ENCODE peak calls at places on chromosomes 2 and 18, in ten cellular contexts. A is H7; D is RWPE1; N is C1 segment of cervical spinal cord; G is stimulated activated CD4-positive, alpha-beta T cell treated with anti-CD3 and anti-CD28 coated beads, Interleukin-15, amount 100 ng/mL, for 1 hour; U is nephron progenitor cell; F is iris pigment epithelial cell; H is effector memory CD8-positive, alpha-beta T cell; B is NCI-H748 treated with DMSO at 0.1 percent for 48 hours; E is activated CD4-positive, alpha-beta T cell treated with anti-CD3 and anti-CD28 coated beads for 48 hours. M is an unnamed sample.

GRCh38 chr2:180707867-180708205 is 272.6 kb upstream of the UBE2E3 start:
- DNase-seq in B (peak), E (no peak), U (no peak), H (no peak), G (no peak), A (no peak), N (no peak), D (peak), F (peak), M (no peak)

GRCh38 chr2:105391058-105391627 is 7.7 kb downstream of the FHL2 start:
- DNase-seq in B (no peak), E (no peak), G (no peak), H (no peak), A (no peak), F (peak), D (peak), U (no peak), N (no peak), M (peak)

GRCh38 chr2:126802774-126803421 is 95.8 kb upstream of the TEX51 start:
- DNase-seq in D (no peak), H (no peak), F (no peak), B (no peak), N (no peak), G (no peak), A (no peak), E (no peak), U (no peak), M (no peak)

GRCh38 chr2:74531666-74532065 is 1.9 kb downstream of the HTRA2 start:
- DNase-seq in D (no peak), G (no peak), F (no peak), U (no peak), A (no peak), N (no peak), B (no peak), E (no peak), H (no peak), M (no peak)

GRCh38 chr2:223674998-223675609 is 72.9 kb upstream of the SCG2 start:
- DNase-seq in D (peak), H (no peak), N (no peak), F (peak), B (no peak), U (no peak), G (no peak), A (no peak), E (no peak), M (no peak)

GRCh38 chr2:124838426-124838825 is 813.3 kb downstream of the CNTNAP5 start:
- DNase-seq in U (no peak), B (no peak), A (no peak), G (no peak), N (no peak), F (no peak), H (no peak), D (no peak), E (no peak), M (no peak)

GRCh38 chr2:112583497-112584133 is 794 bp upstream of the CHCHD5 start:
- DNase-seq in N (no peak), H (no peak), B (no peak), A (no peak), E (no peak), D (no peak), U (no peak), F (no peak), G (no peak), M (no peak)

GRCh38 chr2:73890301-73891092 is 2.3 kb upstream of the ACTG2 start:
- DNase-seq in F (no peak), H (no peak), D (no peak), G (no peak), N (no peak), A (no peak), B (no peak), U (no peak), E (no peak), M (no peak)

GRCh38 chr2:231884438-231885140 is 41.6 kb downstream of the NPPC start:
- DNase-seq in D (no peak), B (peak), U (no peak), E (no peak), H (no peak), F (no peak), G (no peak), A (no peak), N (no peak), M (no peak)

GRCh38 chr2:183665403-183665802 is 541.2 kb downstream of the NUP35 start:
- DNase-seq in G (no peak), D (no peak), N (no peak), U (no peak), H (no peak), A (no peak), F (no peak), E (no peak), B (peak), M (no peak)

GRCh38 chr2:30141136-30141535 is 5.7 kb upstream of the YPEL5 start:
- DNase-seq in A (no peak), D (no peak), H (no peak), N (no peak), U (no peak), B (no peak), F (no peak), E (no peak), G (no peak), M (no peak)

GRCh38 chr2:67919490-67919889 is 143.3 kb downstream of the C1D start:
- DNase-seq in A (no peak), H (no peak), U (no peak), E (no peak), G (no peak), B (no peak), F (no peak), N (no peak), D (no peak), M (no peak)

GRCh38 chr2:10173258-10174005 is 50.9 kb downstream of the RRM2 start:
- DNase-seq in E (no peak), G (no peak), A (peak), D (no peak), N (no peak), B (no peak), U (no peak), F (no peak), H (no peak), M (no peak)

GRCh38 chr2:104736026-104736425 is 117.9 kb upstream of the POU3F3 start:
- DNase-seq in D (no peak), E (no peak), F (no peak), U (no peak), B (no peak), N (no peak), A (no peak), H (no peak), G (no peak), M (no peak)

GRCh38 chr2:49619804-49620203 is 465.5 kb upstream of the FSHR start:
- DNase-seq in D (no peak), H (no peak), U (peak), G (no peak), F (no peak), A (peak), N (no peak), B (no peak), E (no peak), M (no peak)

GRCh38 chr2:173090291-173090877 is 14.7 kb downstream of the MAP3K20 start:
- DNase-seq in H (no peak), U (no peak), G (no peak), D (no peak), F (peak), E (no peak), N (no peak), A (no peak), B (no peak), M (peak)

GRCh38 chr2:190930411-190930810 is 49.8 kb downstream of the GLS start:
- DNase-seq in U (no peak), N (no peak), G (no peak), F (no peak), E (no peak), H (no peak), B (no peak), A (no peak), D (no peak), M (no peak)

GRCh38 chr2:221965806-221966205 is 333.0 kb downstream of the PAX3 start:
- DNase-seq in U (no peak), H (no peak), F (no peak), A (no peak), D (no peak), G (no peak), B (no peak), N (no peak), E (no peak), M (no peak)

GRCh38 chr2:227826019-227826521 is 12.4 kb downstream of the CCL20 start:
- DNase-seq in F (no peak), G (no peak), B (no peak), U (no peak), A (no peak), E (no peak), N (no peak), D (no peak), H (no peak), M (no peak)

GRCh38 chr18:4750392-4751346 is 295.6 kb upstream of the DLGAP1 start:
- DNase-seq in U (no peak), A (no peak), B (no peak), H (no peak), N (peak), D (no peak), E (no peak), F (no peak), G (no peak), M (no peak)

GRCh38 chr2:161570424-161571050 is 53.7 kb upstream of the SLC4A10 start:
- DNase-seq in G (no peak), H (no peak), N (no peak), A (peak), D (no peak), E (no peak), U (no peak), B (no peak), F (peak), M (no peak)

GRCh38 chr2:33531345-33532059 is 55.1 kb downstream of the RASGRP3 start:
- DNase-seq in D (no peak), E (no peak), F (no peak), U (no peak), N (no peak), A (no peak), H (no peak), G (no peak), B (no peak), M (no peak)

GRCh38 chr2:109558076-109558882 is 55.5 kb downstream of the SEPTIN10 start:
- DNase-seq in N (no peak), F (peak), G (no peak), D (peak), E (peak), H (no peak), U (no peak), A (no peak), B (no peak), M (no peak)